ENCODE peak calls at places on chromosomes 13 and 19, in nine cellular contexts. One of them, this sample, is unnamed.

GRCh38 chr13:48153186-48153585 is 58.3 kb upstream of the MED4 start:
- DNase-seq in stomach: no peak
- DNase-seq in CD4-positive, CD25-positive, alpha-beta regulatory T cell: no peak
- DNase-seq in aorta: no peak
- DNase-seq in cardiac muscle cell: no peak
- DNase-seq in gastrocnemius medialis: no peak
- DNase-seq in tibial nerve: no peak
- DNase-seq in substantia nigra: no peak
- DNase-seq in IMR-90: no peak
- DNase-seq in this sample: no peak

GRCh38 chr13:66926851-66927524 is 303.1 kb downstream of the PCDH9 start:
- DNase-seq in tibial nerve: no peak
- DNase-seq in CD4-positive, CD25-positive, alpha-beta regulatory T cell: no peak
- DNase-seq in substantia nigra: no peak
- DNase-seq in gastrocnemius medialis: no peak
- DNase-seq in stomach: no peak
- DNase-seq in aorta: no peak
- DNase-seq in IMR-90: peak
- DNase-seq in cardiac muscle cell: no peak
- DNase-seq in this sample: no peak

GRCh38 chr19:45900661-45901431 is 1.6 kb downstream of the MYPOP start:
- DNase-seq in aorta: no peak
- DNase-seq in CD4-positive, CD25-positive, alpha-beta regulatory T cell: no peak
- DNase-seq in cardiac muscle cell: no peak
- DNase-seq in gastrocnemius medialis: no peak
- DNase-seq in substantia nigra: no peak
- DNase-seq in IMR-90: no peak
- DNase-seq in stomach: no peak
- DNase-seq in tibial nerve: no peak
- DNase-seq in this sample: no peak

GRCh38 chr13:104086759-104087158 is 1020.5 kb upstream of the SLC10A2 start:
- DNase-seq in substantia nigra: no peak
- DNase-seq in cardiac muscle cell: peak
- DNase-seq in CD4-positive, CD25-positive, alpha-beta regulatory T cell: no peak
- DNase-seq in gastrocnemius medialis: no peak
- DNase-seq in aorta: no peak
- DNase-seq in stomach: no peak
- DNase-seq in IMR-90: peak
- DNase-seq in tibial nerve: no peak
- DNase-seq in this sample: no peak

GRCh38 chr13:107374038-107374437 is 806.1 kb upstream of the ARGLU1 start:
- DNase-seq in substantia nigra: no peak
- DNase-seq in IMR-90: peak
- DNase-seq in stomach: no peak
- DNase-seq in aorta: no peak
- DNase-seq in tibial nerve: no peak
- DNase-seq in gastrocnemius medialis: no peak
- DNase-seq in CD4-positive, CD25-positive, alpha-beta regulatory T cell: no peak
- DNase-seq in cardiac muscle cell: no peak
- DNase-seq in this sample: no peak

GRCh38 chr19:29766100-29766499 is 45.7 kb upstream of the CCNE1 start:
- DNase-seq in substantia nigra: no peak
- DNase-seq in gastrocnemius medialis: no peak
- DNase-seq in stomach: no peak
- DNase-seq in IMR-90: no peak
- DNase-seq in cardiac muscle cell: no peak
- DNase-seq in CD4-positive, CD25-positive, alpha-beta regulatory T cell: no peak
- DNase-seq in aorta: no peak
- DNase-seq in tibial nerve: no peak
- DNase-seq in this sample: no peak

GRCh38 chr13:74895042-74895811 is 586.7 kb downstream of the TBC1D4 start:
- DNase-seq in substantia nigra: no peak
- DNase-seq in stomach: no peak
- DNase-seq in gastrocnemius medialis: no peak
- DNase-seq in aorta: no peak
- DNase-seq in IMR-90: no peak
- DNase-seq in CD4-positive, CD25-positive, alpha-beta regulatory T cell: no peak
- DNase-seq in tibial nerve: no peak
- DNase-seq in cardiac muscle cell: no peak
- DNase-seq in this sample: no peak

GRCh38 chr13:111058796-111059506 is 56.2 kb upstream of the ARHGEF7 start:
- DNase-seq in aorta: no peak
- DNase-seq in substantia nigra: no peak
- DNase-seq in cardiac muscle cell: no peak
- DNase-seq in gastrocnemius medialis: no peak
- DNase-seq in IMR-90: no peak
- DNase-seq in tibial nerve: no peak
- DNase-seq in CD4-positive, CD25-positive, alpha-beta regulatory T cell: no peak
- DNase-seq in stomach: no peak
- DNase-seq in this sample: no peak

GRCh38 chr19:8329993-8330392 is 8.7 kb downstream of the RPS28 start:
- DNase-seq in aorta: no peak
- DNase-seq in tibial nerve: no peak
- DNase-seq in IMR-90: no peak
- DNase-seq in gastrocnemius medialis: no peak
- DNase-seq in substantia nigra: no peak
- DNase-seq in stomach: no peak
- DNase-seq in CD4-positive, CD25-positive, alpha-beta regulatory T cell: no peak
- DNase-seq in cardiac muscle cell: no peak
- DNase-seq in this sample: no peak

GRCh38 chr19:3494559-3494958 is 5.9 kb downstream of the DOHH start:
- DNase-seq in aorta: no peak
- DNase-seq in IMR-90: no peak
- DNase-seq in CD4-positive, CD25-positive, alpha-beta regulatory T cell: no peak
- DNase-seq in tibial nerve: no peak
- DNase-seq in cardiac muscle cell: no peak
- DNase-seq in substantia nigra: no peak
- DNase-seq in gastrocnemius medialis: no peak
- DNase-seq in stomach: peak
- DNase-seq in this sample: no peak

GRCh38 chr13:89856512-89856911 is 1491.0 kb upstream of the MIR17HG start:
- DNase-seq in aorta: no peak
- DNase-seq in tibial nerve: no peak
- DNase-seq in substantia nigra: no peak
- DNase-seq in IMR-90: no peak
- DNase-seq in gastrocnemius medialis: no peak
- DNase-seq in CD4-positive, CD25-positive, alpha-beta regulatory T cell: no peak
- DNase-seq in cardiac muscle cell: no peak
- DNase-seq in stomach: no peak
- DNase-seq in this sample: no peak

GRCh38 chr13:30711375-30711774 is 24.0 kb upstream of the ALOX5AP start:
- DNase-seq in substantia nigra: no peak
- DNase-seq in IMR-90: peak
- DNase-seq in cardiac muscle cell: peak
- DNase-seq in aorta: no peak
- DNase-seq in stomach: no peak
- DNase-seq in gastrocnemius medialis: no peak
- DNase-seq in CD4-positive, CD25-positive, alpha-beta regulatory T cell: no peak
- DNase-seq in tibial nerve: no peak
- DNase-seq in this sample: no peak
- H3K27ac ChIP-seq in substantia nigra: no peak
- H3K27ac ChIP-seq in IMR-90: no peak
- H3K27ac ChIP-seq in cardiac muscle cell: no peak
- H3K27ac ChIP-seq in aorta: no peak
- H3K27ac ChIP-seq in stomach: no peak
- H3K27ac ChIP-seq in gastrocnemius medialis: no peak
- H3K27ac ChIP-seq in CD4-positive, CD25-positive, alpha-beta regulatory T cell: no peak
- H3K27ac ChIP-seq in tibial nerve: no peak
- H3K27ac ChIP-seq in this sample: no peak

GRCh38 chr19:6279620-6279930 is 200 bp downstream of the MLLT1 start:
- DNase-seq in gastrocnemius medialis: no peak
- DNase-seq in IMR-90: no peak
- DNase-seq in CD4-positive, CD25-positive, alpha-beta regulatory T cell: no peak
- DNase-seq in substantia nigra: no peak
- DNase-seq in aorta: no peak
- DNase-seq in tibial nerve: no peak
- DNase-seq in cardiac muscle cell: no peak
- DNase-seq in stomach: no peak
- DNase-seq in this sample: no peak
- H3K27ac ChIP-seq in gastrocnemius medialis: peak
- H3K27ac ChIP-seq in IMR-90: peak
- H3K27ac ChIP-seq in CD4-positive, CD25-positive, alpha-beta regulatory T cell: peak
- H3K27ac ChIP-seq in substantia nigra: peak
- H3K27ac ChIP-seq in aorta: no peak
- H3K27ac ChIP-seq in tibial nerve: peak
- H3K27ac ChIP-seq in cardiac muscle cell: peak
- H3K27ac ChIP-seq in stomach: peak
- H3K27ac ChIP-seq in this sample: peak

DNA sequence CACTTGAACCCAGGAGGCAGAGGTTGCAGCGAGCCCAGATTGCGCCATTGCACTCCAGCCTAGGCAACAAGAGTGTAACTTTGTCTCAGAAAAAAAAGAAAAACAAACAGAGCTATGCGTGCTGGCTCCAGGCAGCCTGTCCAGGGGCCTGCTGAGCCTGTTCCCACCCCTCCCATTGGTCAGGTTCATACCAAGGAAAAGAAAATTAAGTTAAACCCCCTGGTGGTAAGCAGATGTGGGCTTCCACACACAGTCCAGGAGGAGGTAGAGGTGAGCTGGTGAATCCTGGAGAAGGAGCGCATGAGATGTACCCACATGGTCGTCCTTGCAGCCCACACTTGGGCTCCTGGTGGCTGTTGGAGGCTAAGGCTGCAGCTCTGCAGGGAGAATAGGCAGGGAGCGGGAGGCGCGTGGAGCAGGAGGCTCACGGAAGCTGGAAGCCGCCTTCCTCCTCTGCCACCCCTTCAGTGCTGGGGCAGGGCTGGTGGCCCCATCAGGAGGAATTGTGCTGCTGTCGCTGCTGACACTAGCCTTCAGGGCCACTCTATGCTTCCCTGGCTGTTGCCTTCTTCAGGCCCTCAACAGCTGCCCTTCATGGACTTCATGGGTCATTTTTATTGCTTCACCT is 10.5 kb upstream of the CHAMP1 start:
- DNase-seq in tibial nerve: no peak
- DNase-seq in aorta: no peak
- DNase-seq in IMR-90: no peak
- DNase-seq in CD4-positive, CD25-positive, alpha-beta regulatory T cell: no peak
- DNase-seq in gastrocnemius medialis: no peak
- DNase-seq in stomach: no peak
- DNase-seq in substantia nigra: no peak
- DNase-seq in cardiac muscle cell: no peak
- DNase-seq in this sample: no peak
- H3K27ac ChIP-seq in tibial nerve: no peak
- H3K27ac ChIP-seq in aorta: no peak
- H3K27ac ChIP-seq in IMR-90: no peak
- H3K27ac ChIP-seq in CD4-positive, CD25-positive, alpha-beta regulatory T cell: no peak
- H3K27ac ChIP-seq in gastrocnemius medialis: no peak
- H3K27ac ChIP-seq in stomach: peak
- H3K27ac ChIP-seq in substantia nigra: no peak
- H3K27ac ChIP-seq in cardiac muscle cell: no peak
- H3K27ac ChIP-seq in this sample: peak

GRCh38 chr19:33402421-33403220 is 29.1 kb downstream of the CEBPG start:
- DNase-seq in IMR-90: no peak
- DNase-seq in stomach: no peak
- DNase-seq in aorta: peak
- DNase-seq in tibial nerve: no peak
- DNase-seq in CD4-positive, CD25-positive, alpha-beta regulatory T cell: no peak
- DNase-seq in substantia nigra: no peak
- DNase-seq in gastrocnemius medialis: no peak
- DNase-seq in cardiac muscle cell: no peak
- DNase-seq in this sample: no peak
- H3K27ac ChIP-seq in IMR-90: no peak
- H3K27ac ChIP-seq in stomach: no peak
- H3K27ac ChIP-seq in aorta: no peak
- H3K27ac ChIP-seq in tibial nerve: no peak
- H3K27ac ChIP-seq in CD4-positive, CD25-positive, alpha-beta regulatory T cell: no peak
- H3K27ac ChIP-seq in substantia nigra: no peak
- H3K27ac ChIP-seq in gastrocnemius medialis: no peak
- H3K27ac ChIP-seq in cardiac muscle cell: no peak
- H3K27ac ChIP-seq in this sample: peak